ENCODE peak calls at places on chromosomes 3 and 15, in ten cellular contexts. S is heart left ventricle; K is GM12891; A is psoas muscle; P is HTR-8/SVneo; U is uterus; F is naive thymus-derived CD4-positive, alpha-beta T cell; V is CD4-positive, alpha-beta memory T cell; T is ELR; R is stimulated activated CD4-positive, alpha-beta T cell treated with anti-CD3 and anti-CD28 coated beads, Interleukin-15, amount 100 ng/mL, for 1 hour. B is an unnamed sample.

GRCh38 chr15:66682865-66683264 is 19.2 kb upstream of the SMAD6 start:
- DNase-seq in S (no peak), K (no peak), A (no peak), P (no peak), U (no peak), F (no peak), V (no peak), T (peak), R (no peak), B (no peak)

GRCh38 chr3:60294181-60294580 is 957.1 kb downstream of the FHIT start:
- DNase-seq in S (no peak), K (no peak), A (no peak), P (peak), U (no peak), F (no peak), V (no peak), T (no peak), R (no peak), B (peak)

GRCh38 chr3:66423791-66424190 is 77.0 kb downstream of the LRIG1 start:
- DNase-seq in S (no peak), K (no peak), A (peak), P (no peak), U (peak), F (no peak), V (no peak), T (peak), R (no peak), B (peak)

GRCh38 chr15:66940368-66940767 is 125.0 kb upstream of the SMAD3 start:
- DNase-seq in S (no peak), K (peak), A (no peak), P (no peak), U (no peak), F (no peak), V (no peak), T (peak), R (no peak), B (no peak)

GRCh38 chr3:86937306-86937791 is 53.6 kb downstream of the VGLL3 start:
- DNase-seq in S (peak), K (no peak), A (no peak), P (no peak), U (peak), F (no peak), V (no peak), T (peak), R (no peak), B (peak)

GRCh38 chr15:82963356-82964341 is 11.1 kb upstream of the HOMER2 start:
- DNase-seq in S (no peak), K (no peak), A (peak), P (no peak), U (no peak), F (no peak), V (no peak), T (no peak), R (no peak), B (no peak)

GRCh38 chr15:63474810-63475316 is 29.5 kb upstream of the USP3 start:
- DNase-seq in S (no peak), K (no peak), A (no peak), P (no peak), U (no peak), F (no peak), V (no peak), T (peak), R (no peak), B (no peak)

GRCh38 chr3:185978516-185978915 is 40.7 kb upstream of the TRA2B start:
- DNase-seq in S (no peak), K (no peak), A (no peak), P (no peak), U (no peak), F (no peak), V (no peak), T (no peak), R (no peak), B (no peak)

GRCh38 chr3:64295594-64295993 is 70.3 kb upstream of the PRICKLE2 start:
- DNase-seq in S (no peak), K (no peak), A (no peak), P (no peak), U (peak), F (no peak), V (no peak), T (peak), R (no peak), B (peak)

GRCh38 chr15:89383635-89384604 is 49.3 kb upstream of the POLG start:
- DNase-seq in S (peak), K (no peak), A (no peak), P (peak), U (peak), F (no peak), V (no peak), T (no peak), R (no peak), B (no peak)

GRCh38 chr3:119033393-119034255 is 1.0 kb downstream of the IGSF11 start:
- DNase-seq in S (no peak), K (no peak), A (no peak), P (no peak), U (no peak), F (no peak), V (no peak), T (no peak), R (no peak), B (no peak)

GRCh38 chr3:44003801-44004200 is 237.9 kb upstream of the TOPAZ1 start:
- DNase-seq in S (no peak), K (no peak), A (no peak), P (no peak), U (no peak), F (no peak), V (no peak), T (no peak), R (no peak), B (no peak)

GRCh38 chr3:123294296-123294938 is 92.7 kb downstream of the SEC22A start:
- DNase-seq in S (no peak), K (no peak), A (peak), P (no peak), U (no peak), F (no peak), V (no peak), T (no peak), R (no peak), B (no peak)

GRCh38 chr3:135621184-135621931 is 344.2 kb upstream of the PPP2R3A start:
- DNase-seq in S (no peak), K (no peak), A (no peak), P (no peak), U (no peak), F (no peak), V (no peak), T (no peak), R (no peak), B (no peak)

GRCh38 chr3:157023211-157023610 is 136.7 kb downstream of the CCNL1 start:
- DNase-seq in S (no peak), K (no peak), A (no peak), P (no peak), U (no peak), F (no peak), V (no peak), T (no peak), R (no peak), B (no peak)

GRCh38 chr3:111667621-111668239 is 72.6 kb upstream of the ZBED2 start:
- DNase-seq in S (peak), K (peak), A (no peak), P (no peak), U (peak), F (peak), V (peak), T (peak), R (peak), B (no peak)

GRCh38 chr3:50154476-50154839 is 666 bp upstream of the SEMA3F start:
- DNase-seq in S (no peak), K (no peak), A (no peak), P (no peak), U (no peak), F (no peak), V (no peak), T (no peak), R (no peak), B (no peak)

GRCh38 chr3:190225186-190225692 is 97.0 kb downstream of the CLDN1 start:
- DNase-seq in S (no peak), K (no peak), A (no peak), P (peak), U (no peak), F (peak), V (no peak), T (peak), R (no peak), B (peak)

GRCh38 chr3:59654120-59654952 is 604.5 kb upstream of the CFAP20DC start:
- DNase-seq in S (no peak), K (no peak), A (peak), P (no peak), U (no peak), F (no peak), V (no peak), T (no peak), R (no peak), B (peak)

GRCh38 chr3:172300187-172300586 is 148.1 kb downstream of the GHSR start:
- DNase-seq in S (no peak), K (no peak), A (no peak), P (no peak), U (no peak), F (no peak), V (no peak), T (no peak), R (no peak), B (no peak)

GRCh38 chr3:188465311-188465710 is 311.4 kb downstream of the LPP start:
- DNase-seq in S (no peak), K (no peak), A (no peak), P (no peak), U (no peak), F (no peak), V (no peak), T (no peak), R (no peak), B (peak)

GRCh38 chr3:14524311-14524711 is 15.8 kb downstream of the GRIP2 start:
- DNase-seq in S (peak), K (no peak), A (peak), P (no peak), U (no peak), F (no peak), V (no peak), T (no peak), R (no peak), B (no peak)

GRCh38 chr3:183698318-183698731 is 728 bp downstream of the YEATS2 start:
- DNase-seq in S (peak), K (no peak), A (no peak), P (peak), U (peak), F (peak), V (peak), T (peak), R (peak), B (peak)

GRCh38 chr3:13841141-13841540 is 38.7 kb downstream of the WNT7A start:
- DNase-seq in S (no peak), K (no peak), A (no peak), P (no peak), U (no peak), F (no peak), V (no peak), T (peak), R (no peak), B (no peak)

GRCh38 chr3:148329481-148330220 is 368.1 kb upstream of the AGTR1 start:
- DNase-seq in S (no peak), K (no peak), A (no peak), P (no peak), U (no peak), F (no peak), V (no peak), T (peak), R (no peak), B (no peak)

GRCh38 chr3:141561426-141562034 is 74.7 kb downstream of the RASA2 start:
- DNase-seq in S (peak), K (no peak), A (no peak), P (peak), U (peak), F (peak), V (peak), T (peak), R (no peak), B (peak)

GRCh38 chr3:71873093-71873611 is 88.2 kb upstream of the PROK2 start:
- DNase-seq in S (no peak), K (no peak), A (no peak), P (no peak), U (no peak), F (no peak), V (no peak), T (peak), R (no peak), B (peak)

GRCh38 chr15:77985031-77985930 is 92.2 kb downstream of the TBC1D2B start:
- DNase-seq in S (no peak), K (no peak), A (no peak), P (no peak), U (no peak), F (no peak), V (no peak), T (no peak), R (no peak), B (no peak)

GRCh38 chr15:62988701-62989100 is 53.8 kb upstream of the TPM1 start:
- DNase-seq in S (no peak), K (no peak), A (no peak), P (no peak), U (no peak), F (no peak), V (no peak), T (no peak), R (no peak), B (no peak)

GRCh38 chr15:67043939-67044771 is 21.2 kb upstream of the SMAD3 start:
- DNase-seq in S (no peak), K (no peak), A (no peak), P (peak), U (no peak), F (no peak), V (no peak), T (peak), R (no peak), B (peak)

GRCh38 chr3:16838561-16838960 is 46.2 kb upstream of the PLCL2 start:
- DNase-seq in S (no peak), K (no peak), A (peak), P (no peak), U (no peak), F (no peak), V (no peak), T (no peak), R (no peak), B (no peak)

B was measured in fibroblast of gingiva.